ENCODE peak calls at places on chromosomes 11 and 22, in four cellular contexts. K, J, Y and D are unnamed samples.

GRCh38 chr11:60182546-60183330 is at the start of gene MS4A6A:
- DNase-seq in K (no peak), Y (no peak), J (no peak), D (no peak)

GRCh38 chr22:27445876-27446275 is 355.7 kb downstream of the MN1 start:
- DNase-seq in K (no peak), J (no peak), Y (no peak), D (no peak)

GRCh38 chr11:104033134-104033533 is 3.3 kb upstream of the DDI1 start:
- DNase-seq in Y (no peak), J (peak), K (no peak), D (no peak)

GRCh38 chr11:130631119-130631518 is 182.7 kb downstream of the ADAMTS15 start:
- DNase-seq in J (peak), Y (no peak), K (peak), D (no peak)

GRCh38 chr22:50081426-50082196 is 3.6 kb downstream of the MLC1 start:
- DNase-seq in K (no peak), Y (no peak), J (no peak), D (no peak)

GRCh38 chr22:39236321-39237275 is 8.2 kb downstream of the PDGFB start:
- DNase-seq in K (peak), J (no peak), Y (no peak), D (peak)

GRCh38 chr11:61113209-61113608 is 10.9 kb downstream of the CD5 start:
- DNase-seq in Y (no peak), K (no peak), J (no peak), D (no peak)

GRCh38 chr11:67056640-67057409 is at the start of gene RHOD:
- DNase-seq in Y (no peak), J (no peak), K (peak), D (no peak)

GRCh38 chr11:12269104-12269441 is 108.3 kb upstream of the PARVA start:
- DNase-seq in K (peak), J (peak), Y (no peak), D (no peak)

GRCh38 chr11:44601471-44602370 is 36.3 kb downstream of the CD82 start:
- DNase-seq in K (no peak), J (peak), Y (no peak), D (no peak)